ENCODE peak calls at places on chromosomes 5 and 9, in seven cellular contexts. S, P, Y, H, W, G and F are unnamed samples. For H3K27me3, the result is how much of the 10 kb centered on the place peaks cover.

GRCh38 chr9:35746583-35746982 is 2.4 kb downstream of the GBA2 start:
- DNase-seq in W (no peak), S (no peak), Y (peak), P (no peak), H (no peak), G (no peak), F (no peak)

GRCh38 chr5:57402348-57402747 is 80.3 kb downstream of the ACTBL2 start:
- DNase-seq in S (no peak), P (no peak), Y (no peak), W (no peak), G (no peak), H (no peak), F (no peak)

GRCh38 chr5:79318935-79319614 is 83.1 kb downstream of the JMY start:
- DNase-seq in W (no peak), G (no peak), Y (peak), S (no peak), P (no peak), H (peak), F (no peak)

GRCh38 chr9:83280790-83281189 is 217.8 kb upstream of the RASEF start:
- DNase-seq in W (no peak), G (no peak), P (no peak), H (no peak), Y (no peak), S (no peak), F (no peak)

GRCh38 chr9:71285191-71285656 is 163.8 kb upstream of the TRPM3 start:
- DNase-seq in Y (peak), W (no peak), P (no peak), H (peak), G (no peak), S (no peak), F (no peak)

GRCh38 chr5:137122558-137122957 is 376.6 kb downstream of the SPOCK1 start:
- DNase-seq in P (no peak), G (no peak), H (no peak), Y (no peak), W (no peak), S (no peak), F (no peak)

GRCh38 chr5:45622365-45622764 is 73.8 kb downstream of the HCN1 start:
- DNase-seq in G (no peak), W (no peak), P (no peak), S (no peak), H (no peak), Y (no peak), F (no peak)

GRCh38 chr5:80284720-80285119 is 28.9 kb upstream of the SERINC5 start:
- DNase-seq in G (no peak), W (no peak), P (no peak), H (no peak), Y (no peak), S (no peak), F (no peak)

GRCh38 chr5:8813180-8813579 is 732.7 kb downstream of the SEMA5A start:
- DNase-seq in S (no peak), G (no peak), W (no peak), Y (no peak), P (no peak), H (no peak), F (no peak)

GRCh38 chr5:122126711-122127385 is 2.5 kb upstream of the ZNF474 start:
- DNase-seq in W (no peak), S (no peak), H (no peak), P (no peak), G (no peak), Y (peak), F (no peak)

GRCh38 chr9:76798527-76798926 is 34.3 kb downstream of the PCA3 start:
- DNase-seq in H (no peak), P (no peak), W (no peak), S (no peak), Y (no peak), G (no peak), F (no peak)

GRCh38 chr5:79488775-79489174 is 25.2 kb downstream of the HOMER1 start:
- DNase-seq in W (no peak), G (no peak), Y (peak), S (no peak), P (no peak), H (no peak), F (no peak)

GRCh38 chr5:90709323-90710148 is 150.9 kb downstream of the ADGRV1 start:
- DNase-seq in S (no peak), W (no peak), H (peak), Y (peak), P (no peak), G (no peak), F (no peak)

GRCh38 chr5:43312699-43313034 is 545 bp downstream of the HMGCS1 start:
- DNase-seq in P (no peak), H (no peak), Y (no peak), G (no peak), S (no peak), W (no peak), F (no peak)

GRCh38 chr9:124016152-124017063 is 4.8 kb downstream of the LHX2 start:
- DNase-seq in S (no peak), G (no peak), W (no peak), Y (no peak), H (no peak), P (no peak), F (no peak)

GRCh38 chr5:10546186-10546585 is 17.7 kb upstream of the ANKRD33B start:
- DNase-seq in Y (no peak), H (no peak), S (no peak), W (no peak), P (no peak), G (no peak), F (no peak)

GRCh38 chr5:142096382-142096781 is 12.2 kb upstream of the NDFIP1 start:
- DNase-seq in G (no peak), P (no peak), W (no peak), H (no peak), S (no peak), Y (no peak), F (no peak)

GRCh38 chr5:2013301-2014057 is 130.8 kb upstream of the IRX4 start:
- DNase-seq in S (no peak), W (no peak), Y (no peak), H (no peak), P (no peak), G (no peak), F (no peak)

GRCh38 chr9:4262735-4263141 is 37.1 kb downstream of the GLIS3 start:
- DNase-seq in P (no peak), W (no peak), H (peak), Y (peak), S (no peak), G (peak), F (no peak)

GRCh38 chr5:157113007-157113406 is 4.2 kb upstream of the HAVCR2 start:
- DNase-seq in G (no peak), S (no peak), P (no peak), H (no peak), Y (peak), W (no peak), F (no peak)

GRCh38 chr5:17477553-17478265 is 20.3 kb upstream of the TAF11L2 start:
- DNase-seq in H (no peak), G (no peak), S (no peak), W (no peak), Y (no peak), P (no peak), F (no peak)

GRCh38 chr5:138912093-138912492 is 37.0 kb upstream of the LRRTM2 start:
- DNase-seq in P (no peak), S (no peak), G (no peak), Y (no peak), H (no peak), W (no peak), F (no peak)

GRCh38 chr5:14249258-14250093 is 106.3 kb downstream of the TRIO start:
- DNase-seq in H (no peak), S (no peak), Y (no peak), G (no peak), P (no peak), W (no peak), F (no peak)

GRCh38 chr9:92795000-92795399 is 30.4 kb upstream of the BICD2 start:
- DNase-seq in Y (peak), H (no peak), G (no peak), W (no peak), S (no peak), P (no peak), F (no peak)

GRCh38 chr5:72245517-72246238 is 74.4 kb downstream of the MRPS27 start:
- DNase-seq in G (no peak), H (no peak), S (no peak), Y (no peak), P (no peak), W (no peak), F (no peak)

GRCh38 chr5:1511651-1512540 is 11.9 kb downstream of the LPCAT1 start:
- DNase-seq in Y (peak), W (peak), S (peak), P (peak), G (peak), H (peak), F (no peak)

GRCh38 chr5:95261369-95262175 is 23.3 kb downstream of the MCTP1 start:
- DNase-seq in Y (peak), P (no peak), W (no peak), H (no peak), S (no peak), G (no peak), F (no peak)

GRCh38 chr5:10695759-10696543 is 65.1 kb downstream of the DAP start:
- DNase-seq in G (no peak), H (no peak), Y (peak), P (no peak), S (no peak), W (no peak), F (no peak)

GRCh38 chr5:101047181-101047580 is 144.1 kb upstream of the ST8SIA4 start:
- DNase-seq in G (no peak), H (no peak), W (no peak), S (no peak), P (no peak), Y (peak), F (no peak)

GRCh38 chr5:112342364-112342763 is 76.7 kb downstream of the EPB41L4A start:
- DNase-seq in W (no peak), H (no peak), Y (no peak), P (no peak), S (no peak), G (no peak), F (no peak)

GRCh38 chr5:143432658-143433239 is 29.3 kb upstream of the NR3C1 start:
- DNase-seq in P (no peak), W (no peak), S (no peak), H (no peak), G (no peak), Y (no peak), F (no peak)

GRCh38 chr9:93675336-93676150 is 99.2 kb downstream of the PHF2 start:
- DNase-seq in H (no peak), P (peak), S (peak), Y (no peak), W (no peak), G (peak), F (no peak)

GRCh38 chr9:78370991-78371390 is 74.1 kb downstream of the PSAT1 start:
- DNase-seq in W (no peak), P (no peak), G (no peak), Y (no peak), S (no peak), H (no peak), F (no peak)

GRCh38 chr5:139687656-139688055 is 39.5 kb downstream of the CXXC5 start:
- DNase-seq in W (no peak), H (no peak), P (peak), S (no peak), Y (no peak), G (no peak), F (no peak)

GRCh38 chr9:138063033-138063432 is 185.5 kb downstream of the CACNA1B start:
- DNase-seq in S (peak), P (no peak), W (no peak), Y (no peak), H (no peak), G (no peak), F (no peak)

GRCh38 chr5:82623094-82623514 is 344.9 kb upstream of the RPS23 start:
- DNase-seq in Y (no peak), S (no peak), G (no peak), H (no peak), P (no peak), W (no peak), F (no peak)

GRCh38 chr9:122090981-122091380 is 2.1 kb downstream of the TTLL11 start:
- DNase-seq in H (no peak), W (no peak), S (no peak), P (no peak), Y (no peak), G (no peak), F (no peak)
- H3K27me3 ChIP-seq in H (under half), W (under half), S (under half), P (under half), Y (under half), G (under half), F (under half)

DNA sequence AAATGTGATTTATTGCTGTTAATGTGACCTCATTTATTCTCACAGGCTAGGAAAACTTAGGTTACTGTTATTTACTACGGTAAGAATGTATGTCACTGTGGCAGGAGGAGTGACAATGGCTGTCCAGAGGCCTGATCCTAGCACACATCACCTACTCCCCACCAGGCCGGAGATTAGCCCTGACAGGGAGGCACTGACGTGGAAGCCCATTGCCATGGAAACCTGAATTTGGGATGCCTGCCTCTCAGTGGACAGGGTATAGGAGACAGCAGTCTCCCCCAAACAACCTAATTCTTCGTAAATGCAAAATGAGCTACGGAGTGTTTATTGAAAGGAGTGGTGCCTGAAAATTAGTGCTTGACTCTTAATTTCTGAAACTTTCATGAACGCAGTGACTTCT is 87.6 kb upstream of the SMARCA2 start:
- DNase-seq in H (no peak), Y (no peak), W (no peak), G (no peak), S (no peak), P (no peak), F (no peak)
- H3K27ac ChIP-seq in H (no peak), Y (no peak), W (no peak), G (no peak), S (no peak), P (no peak), F (no peak)

DNA sequence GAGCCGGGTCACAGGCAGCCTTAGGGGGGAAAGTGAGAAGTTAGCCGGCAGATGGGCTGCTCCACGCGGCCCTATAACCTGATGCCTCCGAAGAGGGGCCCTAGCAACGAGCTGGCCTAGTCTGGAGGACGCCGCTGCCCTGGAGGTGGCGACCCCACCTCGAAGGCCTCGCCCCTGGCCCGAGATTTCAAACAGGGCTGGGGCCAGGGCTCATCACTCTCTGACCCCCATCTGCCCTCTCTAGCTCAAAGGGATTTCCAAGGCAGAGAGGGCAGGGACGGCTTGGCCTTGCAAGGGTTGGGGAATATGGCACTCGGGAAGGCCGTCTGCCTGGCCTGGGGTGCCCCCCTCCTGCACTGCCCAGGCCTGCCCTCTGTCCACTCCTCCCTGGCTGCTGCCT is 25.4 kb upstream of the TIFAB start:
- DNase-seq in W (no peak), Y (no peak), S (no peak), H (no peak), P (no peak), G (no peak), F (no peak)
- H3K27me3 ChIP-seq in W (under half), Y (under half), S (under half), H (under half), P (half or more), G (under half), F (under half)

DNA sequence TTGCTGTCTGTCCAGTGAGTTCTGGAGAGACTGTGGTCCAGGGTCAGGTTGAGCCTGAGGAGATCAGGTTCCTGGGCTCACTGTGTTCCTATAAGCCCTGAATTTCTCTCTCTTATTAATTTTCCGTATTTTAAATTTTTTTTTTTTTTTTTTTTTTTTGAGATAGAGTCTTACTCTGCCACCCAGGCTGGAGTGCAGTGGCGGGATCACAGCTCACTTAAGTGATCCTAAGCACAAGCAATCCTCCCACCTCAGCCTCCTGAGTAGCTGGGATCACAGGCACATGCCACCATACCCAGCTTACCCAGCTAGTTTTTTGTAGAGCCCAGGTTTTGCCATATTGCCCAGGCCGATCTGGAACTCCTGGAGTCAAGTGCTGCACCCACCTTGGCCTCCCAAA is 22.5 kb downstream of the NDST1 start:
- DNase-seq in S (no peak), H (no peak), G (no peak), W (no peak), P (no peak), Y (no peak), F (no peak)
- H3K27ac ChIP-seq in S (peak), H (no peak), G (no peak), W (no peak), P (no peak), Y (no peak), F (no peak)

GRCh38 chr9:36862206-36863145 is 171.6 kb downstream of the PAX5 start:
- DNase-seq in Y (peak), S (peak), G (no peak), H (peak), W (peak), P (no peak), F (no peak)
- H3K27me3 ChIP-seq in Y (half or more), S (under half), G (under half), H (under half), W (under half), P (under half), F (under half)

DNA sequence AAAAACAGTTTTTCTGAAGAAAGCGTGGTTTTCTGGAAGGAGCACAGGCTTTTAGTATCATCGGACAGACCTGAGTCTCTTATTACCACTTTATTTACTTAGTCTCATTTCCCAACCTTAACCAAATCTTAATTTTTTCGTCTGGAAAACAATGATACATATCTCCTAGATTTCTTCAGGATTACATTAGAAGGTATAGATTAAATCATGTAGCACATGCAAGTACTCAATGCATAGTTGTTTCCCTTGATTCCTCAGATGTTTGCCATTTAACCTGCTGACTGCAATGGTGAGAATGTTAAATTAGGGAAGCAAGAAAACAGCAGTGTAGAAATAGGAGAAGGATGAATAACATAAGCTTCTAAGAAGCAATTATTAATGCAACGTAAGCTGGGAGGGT is 289.4 kb downstream of the PDE4D start:
- DNase-seq in G (no peak), W (no peak), H (no peak), S (no peak), Y (no peak), P (no peak), F (no peak)
- H3K27ac ChIP-seq in G (no peak), W (no peak), H (no peak), S (no peak), Y (no peak), P (no peak), F (no peak)

DNA sequence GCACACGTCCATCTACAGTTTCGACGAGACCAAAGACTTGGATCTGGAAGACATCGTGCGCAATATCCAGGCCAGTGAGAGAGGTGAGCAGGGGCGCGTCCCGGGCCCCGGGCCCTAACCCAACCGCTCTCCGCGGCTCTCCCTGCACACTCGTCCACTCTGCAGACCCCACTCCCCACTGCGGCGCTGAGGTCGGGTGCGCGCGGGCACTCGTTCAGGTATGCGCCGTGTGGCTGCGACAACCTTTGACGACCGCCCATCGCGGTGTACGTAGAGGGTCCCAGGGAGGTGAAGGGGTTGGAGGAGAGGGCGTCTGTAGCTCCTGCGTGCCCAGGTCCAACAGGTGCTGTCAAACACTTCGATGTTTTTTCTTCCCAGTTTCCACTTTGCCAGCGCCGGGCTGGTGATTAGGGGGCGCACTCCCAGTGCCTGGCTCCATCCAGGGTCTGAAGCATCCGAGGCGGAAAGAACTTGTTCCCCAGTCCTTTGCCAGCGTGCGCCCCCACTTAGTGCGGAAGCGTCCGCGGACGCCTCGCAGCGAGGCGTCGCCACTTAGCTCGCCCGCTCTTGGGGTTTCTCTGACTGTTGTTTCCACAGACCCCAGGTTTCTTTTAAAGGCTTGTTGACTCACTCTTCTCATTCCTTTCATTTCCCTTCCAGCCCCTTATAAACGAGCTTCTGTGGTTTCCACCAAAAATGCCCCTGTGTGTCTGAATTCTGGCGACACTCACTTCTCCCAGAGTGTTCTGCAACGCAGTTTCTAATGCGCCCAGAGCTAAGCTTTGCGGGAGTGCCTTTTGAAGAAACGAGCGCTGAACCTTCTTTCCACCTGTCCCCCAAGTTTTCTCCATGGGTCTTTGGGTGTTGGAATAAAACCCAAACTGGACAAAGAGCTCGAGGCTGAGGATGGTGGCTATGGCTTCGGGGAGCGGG is 1.6 kb downstream of the NPR3 start:
- DNase-seq in G (no peak), S (no peak), H (no peak), P (no peak), W (peak), Y (peak), F (no peak)
- H3K27me3 ChIP-seq in G (under half), S (half or more), H (under half), P (under half), W (under half), Y (under half), F (half or more)